ENCODE peak calls at places on chromosomes 3 and 15, in seven cellular contexts. K is endothelial cell of umbilical vein, U is HCT116, X is GM23338, J is neural progenitor cell, M is PC-3, O is fibroblast of lung. N is an unnamed sample.

GRCh38 chr15:31397851-31398661 is 71.4 kb downstream of the KLF13 start:
- DNase-seq in X (peak), O (no peak), J (no peak), U (no peak), M (no peak), K (no peak), N (no peak)

GRCh38 chr3:153273767-153274443 is 111.9 kb downstream of the RAP2B start:
- DNase-seq in M (peak), J (no peak), K (no peak), O (peak), U (no peak), X (no peak), N (peak)

GRCh38 chr3:34683851-34684250 is 885.4 kb downstream of the PDCD6IP start:
- DNase-seq in K (peak), M (peak), J (peak), O (peak), U (no peak), X (peak), N (peak)

GRCh38 chr3:188706176-188706575 is 465.6 kb upstream of the TPRG1 start:
- DNase-seq in M (peak), U (no peak), J (no peak), X (no peak), K (no peak), O (no peak), N (peak)

GRCh38 chr15:71802770-71803169 is 7.6 kb upstream of the NR2E3 start:
- DNase-seq in X (peak), U (no peak), J (peak), M (no peak), O (no peak), K (no peak), N (no peak)

GRCh38 chr3:101725192-101725889 is 927 bp downstream of the CEP97 start:
- DNase-seq in J (peak), K (peak), O (peak), U (no peak), X (peak), M (peak), N (peak)

GRCh38 chr3:114619771-114620170 is 325.9 kb downstream of the TIGIT start:
- DNase-seq in J (no peak), K (no peak), M (no peak), U (no peak), X (no peak), O (no peak), N (no peak)

GRCh38 chr15:82045179-82045891 is 483 bp downstream of the MEX3B start:
- DNase-seq in U (no peak), M (no peak), J (peak), K (peak), O (peak), X (peak), N (peak)

GRCh38 chr3:18868911-18869689 is 279.2 kb upstream of the KCNH8 start:
- DNase-seq in X (no peak), U (no peak), K (no peak), O (no peak), J (no peak), M (peak), N (no peak)

GRCh38 chr3:179451335-179452165 is at the start of gene GNB4:
- DNase-seq in O (peak), M (peak), J (peak), X (peak), K (peak), U (no peak), N (peak)

GRCh38 chr15:40618023-40618422 is 24.0 kb downstream of the KNL1 start:
- DNase-seq in M (no peak), J (no peak), X (no peak), U (no peak), K (no peak), O (no peak), N (no peak)
- TF ChIP-seq EZH2 in M (no peak), J (no peak), X (no peak), U (no peak), K (no peak), O (no peak), N (no peak)

DNA sequence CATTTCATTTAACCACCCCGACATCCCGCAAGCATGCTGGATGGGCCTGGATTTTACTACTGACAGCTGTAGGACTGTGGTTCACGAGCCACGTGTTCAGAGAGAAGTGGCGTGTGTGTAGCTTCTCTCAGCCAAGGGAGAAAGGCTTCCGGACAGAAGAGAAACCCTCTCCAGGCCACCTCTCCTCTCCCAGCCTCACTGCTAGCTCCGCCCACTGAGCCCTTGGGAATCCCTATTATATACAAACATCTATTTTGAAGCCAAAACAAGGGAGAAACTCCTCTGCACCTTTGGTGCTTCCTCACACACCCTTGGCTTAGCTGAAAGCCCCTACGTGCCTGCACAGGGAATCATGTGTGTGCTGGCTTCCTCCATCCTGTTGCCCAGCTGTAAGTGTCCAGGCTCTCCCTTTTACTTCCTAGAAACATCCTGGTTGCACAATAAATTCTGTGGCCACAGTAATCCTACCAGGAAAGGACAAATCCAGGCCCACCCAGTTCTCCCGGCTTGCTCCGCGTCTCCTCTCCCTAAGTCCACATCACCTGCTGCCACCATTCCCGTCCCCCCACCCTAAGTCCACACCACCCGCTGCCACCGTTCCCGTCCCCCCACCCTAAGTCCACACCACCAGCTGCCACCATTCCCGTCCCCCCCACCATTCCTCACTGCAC is 30.5 kb downstream of the PCSK6 start:
- DNase-seq in M (no peak), O (no peak), K (no peak), X (no peak), U (no peak), J (no peak), N (no peak)
- TF ChIP-seq EZH2 in M (no peak), O (no peak), K (no peak), X (no peak), U (no peak), J (no peak), N (no peak)

DNA sequence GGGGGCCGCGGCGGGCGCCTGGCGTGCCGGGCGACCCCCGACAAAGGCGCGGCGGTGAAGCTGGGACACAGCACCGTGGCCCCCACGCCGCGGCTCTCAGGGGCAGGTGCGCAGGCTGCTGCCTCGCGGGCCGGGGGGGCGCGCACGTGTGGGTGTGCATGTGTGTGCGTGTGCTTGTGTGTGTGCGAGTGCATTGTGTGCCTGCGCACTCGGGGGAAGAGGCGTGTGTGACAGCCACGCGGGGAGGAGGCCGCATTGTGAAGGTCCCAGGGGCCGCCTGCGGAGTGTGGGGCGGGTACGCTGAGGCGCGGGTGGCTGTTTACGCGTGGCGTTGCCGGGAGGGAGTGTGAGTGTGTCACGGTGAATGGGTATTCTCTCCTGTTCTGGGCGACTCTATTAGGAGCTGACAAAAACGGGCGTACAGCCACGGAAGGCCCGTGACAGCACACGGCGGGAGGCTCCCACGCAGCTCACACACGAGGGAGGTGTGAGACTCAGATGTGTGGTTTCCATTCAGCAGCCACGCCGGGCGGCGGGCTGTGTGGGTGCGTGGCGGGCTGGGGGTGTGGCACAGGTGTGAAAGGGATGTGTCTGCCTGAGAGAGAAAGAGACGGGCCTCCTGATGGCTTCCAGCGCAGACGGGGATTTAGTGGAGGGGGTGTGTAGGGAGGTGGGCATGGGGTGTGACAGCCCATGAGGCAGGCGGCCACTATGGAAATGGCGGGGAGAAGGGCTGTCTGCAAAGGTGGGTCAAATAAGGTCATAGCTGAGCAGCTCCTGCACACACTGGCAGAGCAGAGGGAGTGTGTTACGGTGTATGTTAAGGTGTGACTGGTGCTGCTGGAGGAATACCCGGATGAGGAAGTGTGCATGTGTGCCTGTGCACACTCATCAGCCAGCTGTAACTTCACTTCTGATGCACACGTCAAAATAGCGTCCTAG is 748 bp downstream of the PODXL2 start:
- DNase-seq in X (no peak), J (no peak), K (no peak), O (no peak), U (no peak), M (no peak), N (peak)
- TF ChIP-seq EZH2 in X (no peak), J (no peak), K (no peak), O (peak), U (no peak), M (no peak), N (no peak)

GRCh38 chr3:88589131-88589530 is 439.4 kb downstream of the C3orf38 start:
- DNase-seq in K (no peak), U (no peak), M (peak), O (peak), J (peak), X (peak), N (no peak)
- TF ChIP-seq EZH2 in K (no peak), U (no peak), M (no peak), O (no peak), J (no peak), X (no peak), N (no peak)

N was measured in GM23248.